ENCODE peak calls at places on chromosomes 12 and 14, in nine cellular contexts. B is fibroblast of lung, Y is small intestine, T is substantia nigra, N is suprapubic skin, S is upper lobe of right lung, D is psoas muscle, I is dorsolateral prefrontal cortex, C is GM23338. W is an unnamed sample.

GRCh38 chr14:89489796-89490506 is 72.9 kb upstream of the FOXN3 start:
- DNase-seq in S (no peak), T (no peak), Y (no peak), D (no peak), I (peak), C (no peak), N (no peak), B (peak), W (no peak)

GRCh38 chr14:95666450-95666849 is 19.8 kb upstream of the TCL1B start:
- DNase-seq in T (no peak), Y (no peak), I (no peak), S (no peak), C (no peak), D (no peak), B (no peak), N (no peak), W (no peak)

GRCh38 chr14:104550849-104551728 is 28.5 kb upstream of the C14orf180 start:
- DNase-seq in T (no peak), I (no peak), C (no peak), D (no peak), Y (no peak), B (no peak), N (peak), S (peak), W (no peak)

GRCh38 chr12:2286461-2287131 is 233.8 kb downstream of the CACNA1C start:
- DNase-seq in D (no peak), C (no peak), I (no peak), N (no peak), T (no peak), B (no peak), S (peak), Y (no peak), W (no peak)

GRCh38 chr12:50024804-50025186 is 499 bp downstream of the RACGAP1 start:
- DNase-seq in Y (peak), S (no peak), D (no peak), B (no peak), N (no peak), T (no peak), C (peak), I (no peak), W (peak)

GRCh38 chr12:124411291-124411878 is 116.5 kb downstream of the RFLNA start:
- DNase-seq in Y (no peak), D (peak), S (no peak), T (no peak), I (peak), N (no peak), B (peak), C (no peak), W (peak)

GRCh38 chr12:96889273-96889933 is 17.7 kb upstream of the NEDD1 start:
- DNase-seq in S (no peak), T (no peak), Y (no peak), D (no peak), N (no peak), C (no peak), I (no peak), B (peak), W (peak)

GRCh38 chr12:86256169-86256568 is at the start of gene MGAT4C:
- DNase-seq in D (no peak), Y (no peak), S (no peak), B (peak), T (no peak), C (no peak), N (no peak), I (no peak), W (no peak)

GRCh38 chr14:61193471-61193870 is 87.7 kb downstream of the TMEM30B start:
- DNase-seq in C (no peak), B (no peak), Y (no peak), S (no peak), I (no peak), T (no peak), N (no peak), D (no peak), W (no peak)

GRCh38 chr14:104326848-104327247 is 188.5 kb downstream of the KIF26A start:
- DNase-seq in N (no peak), C (no peak), B (no peak), D (no peak), T (no peak), S (no peak), I (no peak), Y (no peak), W (no peak)

GRCh38 chr14:64704145-64704742 is at the start of gene PLEKHG3:
- DNase-seq in B (peak), D (peak), N (peak), Y (peak), S (peak), C (peak), T (peak), I (peak), W (peak)

GRCh38 chr14:95520346-95520745 is 3.9 kb upstream of the SYNE3 start:
- DNase-seq in T (no peak), Y (no peak), C (no peak), D (no peak), N (peak), B (no peak), I (no peak), S (no peak), W (no peak)

GRCh38 chr12:53214221-53214620 is 7.2 kb upstream of the ITGB7 start:
- DNase-seq in N (no peak), C (no peak), T (no peak), I (no peak), S (no peak), D (no peak), Y (no peak), B (no peak), W (no peak)

GRCh38 chr14:81298911-81299310 is 78.2 kb upstream of the GTF2A1 start:
- DNase-seq in T (no peak), C (no peak), Y (no peak), S (no peak), B (no peak), I (no peak), N (no peak), D (no peak), W (no peak)

GRCh38 chr12:128784030-128784770 is 39.6 kb downstream of the SLC15A4 start:
- DNase-seq in N (no peak), D (no peak), I (no peak), B (no peak), T (no peak), S (peak), Y (no peak), C (no peak), W (no peak)

GRCh38 chr14:72792051-72792788 is 101.7 kb downstream of the DPF3 start:
- DNase-seq in B (peak), Y (no peak), D (peak), T (peak), N (peak), I (peak), C (no peak), S (no peak), W (no peak)

GRCh38 chr12:109737111-109737510 is 23.5 kb downstream of the FAM222A start:
- DNase-seq in C (no peak), I (no peak), N (no peak), S (no peak), T (no peak), B (no peak), Y (no peak), D (peak), W (no peak)

GRCh38 chr12:39780527-39781446 is 161.2 kb upstream of the ABCD2 start:
- DNase-seq in B (peak), D (no peak), C (no peak), Y (no peak), I (no peak), S (no peak), T (no peak), N (no peak), W (no peak)

GRCh38 chr12:1529862-1530591 is 64.4 kb downstream of the FBXL14 start:
- DNase-seq in N (no peak), T (no peak), D (no peak), S (peak), C (peak), B (no peak), Y (no peak), I (no peak), W (no peak)

GRCh38 chr12:117875652-117876491 is 92.9 kb downstream of the KSR2 start:
- DNase-seq in N (no peak), T (no peak), S (no peak), B (peak), I (peak), C (peak), D (no peak), Y (no peak), W (no peak)

GRCh38 chr14:103123128-103123633 is at the start of gene TNFAIP2:
- DNase-seq in C (peak), S (peak), I (no peak), B (no peak), Y (no peak), D (peak), N (no peak), T (no peak), W (no peak)

GRCh38 chr12:10607885-10608458 is 5.4 kb downstream of the MAGOHB start:
- DNase-seq in N (no peak), C (peak), T (no peak), I (no peak), Y (no peak), S (no peak), B (peak), D (no peak), W (peak)

GRCh38 chr12:1422604-1423315 is 171.6 kb downstream of the FBXL14 start:
- DNase-seq in T (no peak), Y (no peak), D (no peak), I (no peak), B (no peak), N (no peak), S (no peak), C (no peak), W (no peak)

GRCh38 chr12:45407188-45407850 is 191.4 kb downstream of the ANO6 start:
- DNase-seq in I (no peak), C (no peak), N (no peak), D (no peak), T (no peak), S (no peak), B (peak), Y (no peak), W (no peak)

GRCh38 chr12:71356569-71356968 is 83.0 kb upstream of the LGR5 start:
- DNase-seq in Y (no peak), D (no peak), C (no peak), I (no peak), B (no peak), S (no peak), T (no peak), N (no peak), W (no peak)

GRCh38 chr12:103882861-103883596 is 42.0 kb upstream of the NT5DC3 start:
- DNase-seq in B (no peak), C (no peak), N (no peak), T (no peak), D (no peak), I (no peak), S (no peak), Y (no peak), W (no peak)

GRCh38 chr12:74791365-74791764 is 253.7 kb downstream of the ATXN7L3B start:
- DNase-seq in T (no peak), D (no peak), Y (no peak), B (no peak), C (peak), N (no peak), S (no peak), I (no peak), W (no peak)

GRCh38 chr12:69243099-69244084 is 4.0 kb downstream of the CPSF6 start:
- DNase-seq in C (no peak), T (no peak), B (no peak), S (no peak), D (no peak), Y (no peak), I (no peak), N (no peak), W (no peak)

GRCh38 chr12:45966486-45966885 is 23.9 kb downstream of the SCAF11 start:
- DNase-seq in C (peak), I (no peak), D (no peak), B (peak), S (no peak), Y (no peak), N (no peak), T (no peak), W (peak)

GRCh38 chr14:31992051-31992450 is 85.1 kb upstream of the ARHGAP5 start:
- DNase-seq in D (no peak), C (no peak), N (no peak), B (peak), T (no peak), S (no peak), Y (peak), I (no peak), W (peak)

GRCh38 chr14:31988237-31988636 is 88.9 kb upstream of the ARHGAP5 start:
- DNase-seq in N (no peak), C (no peak), B (no peak), S (no peak), T (no peak), Y (no peak), I (no peak), D (no peak), W (no peak)

GRCh38 chr14:31993521-31993941 is 83.6 kb upstream of the ARHGAP5 start:
- DNase-seq in S (no peak), I (no peak), D (no peak), Y (peak), C (no peak), T (no peak), N (no peak), B (no peak), W (no peak)

GRCh38 chr14:31990183-31990862 is 86.8 kb upstream of the ARHGAP5 start:
- DNase-seq in B (no peak), I (no peak), N (no peak), T (no peak), Y (no peak), C (no peak), S (no peak), D (no peak), W (no peak)

GRCh38 chr14:31990959-31991541 is 86.1 kb upstream of the ARHGAP5 start:
- DNase-seq in N (no peak), I (no peak), B (peak), T (no peak), C (no peak), Y (peak), S (no peak), D (no peak), W (no peak)
- H3K27ac ChIP-seq in N (peak), I (peak), B (no peak), T (no peak), C (no peak), Y (no peak), S (no peak), D (no peak), W (no peak)

DNA sequence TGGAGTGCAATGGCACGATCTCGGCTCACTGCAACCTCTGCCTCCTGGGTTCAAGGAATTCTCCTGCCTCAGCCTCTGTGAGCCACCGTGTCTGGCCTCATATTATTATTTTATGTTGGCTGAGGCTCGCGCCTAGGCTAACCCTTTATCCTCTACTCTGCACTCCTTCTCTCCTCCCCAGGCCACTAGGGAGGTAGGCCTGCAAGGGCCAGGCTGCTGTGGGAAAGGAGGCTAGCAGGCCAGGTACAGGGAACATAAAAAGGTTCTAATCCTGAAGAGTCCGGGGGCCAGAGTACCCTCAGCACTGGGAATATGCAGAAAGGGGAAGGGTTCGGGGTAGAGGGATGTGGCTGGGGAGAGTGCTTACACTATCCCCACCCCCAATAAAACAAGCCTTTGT is 14.9 kb downstream of the PKP2 start:
- DNase-seq in C (no peak), I (no peak), T (no peak), S (no peak), Y (no peak), B (no peak), D (no peak), N (no peak), W (no peak)
- H3K27ac ChIP-seq in C (no peak), I (no peak), T (no peak), S (no peak), Y (no peak), B (no peak), D (no peak), N (no peak), W (no peak)

GRCh38 chr14:35384386-35385041 is 20.0 kb downstream of the NFKBIA start:
- DNase-seq in D (peak), C (no peak), S (no peak), Y (peak), T (peak), B (peak), I (no peak), N (no peak), W (no peak)
- H3K27ac ChIP-seq in D (peak), C (no peak), S (peak), Y (peak), T (peak), B (peak), I (peak), N (peak), W (peak)

GRCh38 chr14:49581209-49581960 is 4.8 kb downstream of the RPS29 start:
- DNase-seq in B (no peak), C (no peak), D (no peak), Y (no peak), S (no peak), I (no peak), N (no peak), T (no peak), W (no peak)
- H3K27ac ChIP-seq in B (no peak), C (peak), D (no peak), Y (no peak), S (no peak), I (no peak), N (no peak), T (no peak), W (peak)

DNA sequence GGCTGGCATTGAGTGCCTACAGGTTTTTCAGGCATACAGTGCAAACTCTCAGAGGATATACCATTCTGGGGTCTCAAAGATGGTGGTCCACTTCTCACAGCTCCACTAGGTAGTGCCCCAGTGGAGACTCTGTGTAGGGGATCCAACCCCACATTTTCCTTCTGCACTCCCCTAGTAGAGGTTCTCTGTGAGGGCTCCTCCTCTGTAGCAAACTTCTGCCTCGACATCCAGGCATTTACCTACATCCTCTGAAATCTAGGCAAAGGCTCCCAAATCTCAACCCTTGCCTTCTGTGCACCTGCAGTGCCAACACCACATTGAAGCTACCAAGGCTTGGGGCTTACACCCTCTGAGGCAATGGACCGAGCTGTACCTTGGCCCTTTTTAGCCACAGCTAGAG is 179.2 kb downstream of the CCDC91 start:
- DNase-seq in T (no peak), B (no peak), D (no peak), S (no peak), C (no peak), N (no peak), I (no peak), Y (no peak), W (no peak)
- H3K27ac ChIP-seq in T (no peak), B (no peak), D (no peak), S (no peak), C (no peak), N (no peak), I (no peak), Y (no peak), W (no peak)

GRCh38 chr14:91302391-91302790 is 57.9 kb upstream of the GPR68 start:
- DNase-seq in C (no peak), Y (no peak), S (no peak), T (no peak), B (no peak), D (no peak), N (no peak), I (no peak), W (no peak)
- H3K27ac ChIP-seq in C (no peak), Y (no peak), S (no peak), T (no peak), B (no peak), D (no peak), N (no peak), I (no peak), W (no peak)

DNA sequence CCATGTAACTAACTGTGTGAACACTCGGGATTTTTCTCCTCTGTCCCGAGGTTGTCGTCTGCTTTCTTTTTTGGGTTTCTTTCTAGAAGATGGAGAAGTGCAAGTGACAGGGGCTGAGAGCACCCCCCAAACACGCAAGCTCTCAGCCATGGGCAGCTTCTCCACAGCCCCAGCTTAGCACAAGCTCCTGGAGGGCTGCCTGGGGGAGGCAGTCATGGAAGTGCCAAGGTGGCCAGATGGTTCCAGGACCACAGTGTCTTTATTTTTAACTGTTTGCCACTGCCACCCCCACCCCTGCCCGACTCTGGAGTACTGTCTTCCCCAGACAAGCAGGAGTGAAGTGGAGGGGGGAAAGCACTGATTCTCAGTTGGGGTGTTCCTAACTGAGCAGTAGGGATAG is 58.2 kb downstream of the ST8SIA1 start:
- DNase-seq in T (no peak), D (peak), I (no peak), S (no peak), C (no peak), Y (no peak), B (no peak), N (no peak), W (no peak)
- H3K27ac ChIP-seq in T (peak), D (peak), I (no peak), S (peak), C (no peak), Y (peak), B (peak), N (peak), W (peak)